ENCODE peak calls at places on chromosomes 6 and 20, in nine cellular contexts. T is mammary epithelial cell, A is IMR-90, U is tibial artery, B is BJ, D is brain microvascular endothelial cell, E is heart right ventricle, P is nephron progenitor cell, V is endothelial cell. Z is an unnamed sample.

GRCh38 chr20:10306440-10307358 is 88.1 kb downstream of the SNAP25 start:
- DNase-seq in V (no peak), A (peak; percentile 91), E (no peak), D (peak; percentile 71), U (no peak), T (peak; percentile 60), P (no peak), B (peak; percentile 45), Z (no peak)

GRCh38 chr6:4889701-4890100 is 113.5 kb downstream of the CDYL start:
- DNase-seq in B (no peak), A (no peak), D (no peak), E (no peak), U (no peak), T (no peak), P (no peak), V (no peak), Z (no peak)

GRCh38 chr20:57756213-57756612 is 46.4 kb upstream of the PMEPA1 start:
- DNase-seq in T (no peak), V (no peak), D (no peak), P (no peak), U (peak; percentile 25), E (no peak), B (no peak), A (no peak), Z (no peak)

GRCh38 chr6:17881085-17881883 is 106.2 kb downstream of the KIF13A start:
- DNase-seq in P (no peak), A (no peak), V (no peak), U (no peak), B (peak; percentile 81), D (no peak), E (no peak), T (no peak), Z (no peak)

GRCh38 chr6:119586250-119586882 is 236.8 kb upstream of the MAN1A1 start:
- DNase-seq in T (no peak), B (no peak), V (no peak), D (no peak), E (no peak), U (no peak), P (no peak), A (no peak), Z (no peak)

GRCh38 chr6:19472168-19472567 is 365.0 kb upstream of the ID4 start:
- DNase-seq in E (no peak), D (peak; percentile 99), T (peak; percentile 99), U (no peak), A (peak; percentile 73), B (peak; percentile 64), P (no peak), V (no peak), Z (no peak)

GRCh38 chr6:46437671-46438221 is 53.5 kb downstream of the RCAN2 start:
- DNase-seq in A (peak; percentile 33), U (no peak), T (no peak), E (peak; percentile 23), D (no peak), P (no peak), V (no peak), B (peak; percentile 63), Z (no peak)

GRCh38 chr6:87636313-87636712 is 46.4 kb downstream of the ORC3 start:
- DNase-seq in U (no peak), P (no peak), D (no peak), T (no peak), E (no peak), V (no peak), B (no peak), A (no peak), Z (no peak)

GRCh38 chr6:117919775-117920492 is 12.9 kb downstream of the SLC35F1 start:
- DNase-seq in A (no peak), V (peak; percentile 26), E (no peak), D (no peak), U (no peak), B (no peak), T (no peak), P (peak; percentile 73), Z (peak; percentile 64)

GRCh38 chr6:117916483-117916882 is 9.4 kb downstream of the SLC35F1 start:
- DNase-seq in V (no peak), P (no peak), B (no peak), D (no peak), U (no peak), A (no peak), E (no peak), T (no peak), Z (no peak)

GRCh38 chr6:117920493-117920845 is 13.4 kb downstream of the SLC35F1 start:
- DNase-seq in P (no peak), E (no peak), V (no peak), U (no peak), T (no peak), D (no peak), B (no peak), A (no peak), Z (no peak)

GRCh38 chr6:117917176-117917575 is 10.1 kb downstream of the SLC35F1 start:
- DNase-seq in T (no peak), E (no peak), U (no peak), V (no peak), B (no peak), P (no peak), D (no peak), A (no peak), Z (no peak)

DNA sequence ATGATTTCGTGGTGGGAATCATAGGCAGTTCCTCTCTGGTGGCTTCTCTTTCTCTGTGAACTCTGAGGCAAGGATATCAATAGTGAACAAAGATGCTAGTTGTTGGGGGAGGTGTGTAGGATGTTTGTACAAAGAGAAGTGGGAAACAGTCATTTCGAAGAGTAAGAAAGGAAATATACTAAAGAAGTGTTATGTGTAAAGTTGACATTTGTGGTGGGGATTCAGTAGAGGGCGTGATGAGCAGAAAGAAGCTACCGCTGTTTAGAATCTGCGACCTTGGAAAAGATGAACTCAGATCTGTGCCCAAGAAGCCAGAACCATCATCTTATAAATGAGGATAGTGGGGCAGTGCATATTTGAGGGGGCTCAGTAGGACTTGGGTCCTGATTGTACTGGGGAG is 11.4 kb downstream of the SLC35F1 start:
- DNase-seq in U (no peak), A (no peak), E (no peak), B (no peak), D (no peak), V (no peak), P (no peak), T (no peak), Z (no peak)
- TF ChIP-seq CTCF in U (no peak), A (no peak), E (no peak), B (no peak), D (peak; percentile 40), V (no peak), P (no peak), T (no peak), Z (no peak)

GRCh38 chr6:134452901-134453300 is 135.0 kb upstream of the SGK1 start:
- DNase-seq in B (no peak), T (no peak), U (no peak), E (no peak), V (no peak), A (no peak), D (no peak), P (no peak), Z (no peak)

GRCh38 chr6:134453792-134454510 is 136.0 kb upstream of the SGK1 start:
- DNase-seq in E (no peak), A (no peak), U (no peak), T (no peak), V (no peak), D (no peak), P (no peak), B (no peak), Z (no peak)

GRCh38 chr6:134449004-134449403 is 131.1 kb upstream of the SGK1 start:
- DNase-seq in B (no peak), D (no peak), T (no peak), A (no peak), V (no peak), U (no peak), P (no peak), E (no peak), Z (no peak)

GRCh38 chr6:134449781-134450180 is 131.9 kb upstream of the SGK1 start:
- DNase-seq in T (no peak), E (no peak), B (no peak), U (no peak), P (no peak), A (peak; percentile 69), D (no peak), V (no peak), Z (no peak)

GRCh38 chr6:134451529-134451928 is 133.6 kb upstream of the SGK1 start:
- DNase-seq in T (no peak), B (no peak), P (no peak), V (no peak), D (no peak), E (no peak), U (no peak), A (no peak), Z (no peak)
- TF ChIP-seq CTCF in T (no peak), B (no peak), P (no peak), V (no peak), D (no peak), E (no peak), U (no peak), A (no peak), Z (no peak)

GRCh38 chr20:52783769-52784168 is 188.4 kb upstream of the TSHZ2 start:
- DNase-seq in B (no peak), V (peak; percentile 44), E (no peak), D (no peak), T (peak; percentile 15), A (no peak), P (peak; percentile 15), U (no peak), Z (no peak)
- TF ChIP-seq CTCF in B (no peak), V (peak; percentile 68), E (peak; percentile 12), D (no peak), T (peak; percentile 37), A (no peak), P (no peak), U (no peak), Z (peak; percentile 48)

GRCh38 chr6:33935439-33936080 is 131.8 kb upstream of the MLN start:
- DNase-seq in P (peak; percentile 58), B (no peak), T (no peak), E (no peak), A (no peak), D (no peak), U (no peak), V (no peak), Z (no peak)

GRCh38 chr6:33929575-33930288 is 125.9 kb upstream of the MLN start:
- DNase-seq in E (no peak), B (no peak), A (no peak), U (no peak), D (no peak), V (no peak), P (peak; percentile 26), T (no peak), Z (no peak)

GRCh38 chr6:33934726-33935270 is 131.0 kb upstream of the MLN start:
- DNase-seq in A (no peak), B (no peak), U (no peak), E (no peak), D (no peak), V (no peak), P (no peak), T (no peak), Z (no peak)

GRCh38 chr6:33931799-33932198 is 128.0 kb upstream of the MLN start:
- DNase-seq in E (no peak), V (no peak), B (no peak), U (no peak), D (no peak), A (no peak), P (no peak), T (no peak), Z (no peak)

DNA sequence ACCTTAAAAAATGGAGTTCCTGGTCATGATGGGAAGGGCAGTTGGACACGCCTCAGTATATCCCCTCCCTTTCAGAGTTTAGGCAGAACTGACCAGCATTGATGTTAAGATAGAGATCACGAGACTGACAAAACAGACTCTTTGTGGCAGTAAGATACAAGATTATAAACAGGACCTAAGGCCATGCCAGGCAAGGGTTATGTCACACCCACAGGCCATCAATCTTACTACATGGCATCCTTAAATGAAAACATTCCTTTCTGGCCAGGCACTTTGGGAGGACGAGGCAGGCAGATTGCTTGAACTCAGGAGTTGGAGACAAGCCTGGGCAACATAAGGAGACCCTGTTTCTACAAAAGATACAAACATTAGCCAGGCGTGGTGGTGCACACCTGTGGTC is 129.3 kb upstream of the MLN start:
- DNase-seq in E (no peak), A (no peak), P (no peak), U (no peak), V (no peak), D (no peak), B (no peak), T (no peak), Z (no peak)
- TF ChIP-seq CTCF in E (no peak), A (no peak), P (no peak), U (no peak), V (no peak), D (no peak), B (no peak), T (no peak), Z (no peak)

Z was measured in neural crest cell.